ENCODE peak calls at places on chromosomes 1 and 21, in five cellular contexts. One of them, this sample, is unnamed.

GRCh38 chr1:160550572-160551034 is 27.5 kb upstream of the SLAMF6 start:
- DNase-seq in stimulated activated CD4-positive, alpha-beta T cell treated with anti-CD3 and anti-CD28 coated beads, TNF-alpha, amount 100 ng/mL, for 4 hours: peak
- DNase-seq in NCI-H2029 treated with DMSO at 0.1 percent for 48 hours: no peak
- DNase-seq in stimulated activated CD8-positive, alpha-beta memory T cell treated with anti-CD3 and anti-CD28 coated beads, Interleukin-4, amount 100 ng/mL, for 24 hours: peak
- DNase-seq in activated effector memory CD4-positive, alpha-beta T cell treated with anti-CD3 and anti-CD28 coated beads, Interleukin-2, amount 50 U/mL, for 16 hours: peak
- DNase-seq in this sample: no peak

GRCh38 chr1:40665335-40666171 is at the start of gene RIMS3:
- DNase-seq in stimulated activated CD8-positive, alpha-beta memory T cell treated with anti-CD3 and anti-CD28 coated beads, Interleukin-4, amount 100 ng/mL, for 24 hours: peak
- DNase-seq in NCI-H2029 treated with DMSO at 0.1 percent for 48 hours: peak
- DNase-seq in stimulated activated CD4-positive, alpha-beta T cell treated with anti-CD3 and anti-CD28 coated beads, TNF-alpha, amount 100 ng/mL, for 4 hours: peak
- DNase-seq in activated effector memory CD4-positive, alpha-beta T cell treated with anti-CD3 and anti-CD28 coated beads, Interleukin-2, amount 50 U/mL, for 16 hours: peak
- DNase-seq in this sample: peak

GRCh38 chr1:244865028-244865371 is 657 bp upstream of the HNRNPU start:
- DNase-seq in stimulated activated CD4-positive, alpha-beta T cell treated with anti-CD3 and anti-CD28 coated beads, TNF-alpha, amount 100 ng/mL, for 4 hours: no peak
- DNase-seq in stimulated activated CD8-positive, alpha-beta memory T cell treated with anti-CD3 and anti-CD28 coated beads, Interleukin-4, amount 100 ng/mL, for 24 hours: no peak
- DNase-seq in activated effector memory CD4-positive, alpha-beta T cell treated with anti-CD3 and anti-CD28 coated beads, Interleukin-2, amount 50 U/mL, for 16 hours: peak
- DNase-seq in NCI-H2029 treated with DMSO at 0.1 percent for 48 hours: no peak
- DNase-seq in this sample: no peak

GRCh38 chr21:45129231-45129923 is 55.0 kb downstream of the ADARB1 start:
- DNase-seq in stimulated activated CD4-positive, alpha-beta T cell treated with anti-CD3 and anti-CD28 coated beads, TNF-alpha, amount 100 ng/mL, for 4 hours: no peak
- DNase-seq in activated effector memory CD4-positive, alpha-beta T cell treated with anti-CD3 and anti-CD28 coated beads, Interleukin-2, amount 50 U/mL, for 16 hours: no peak
- DNase-seq in NCI-H2029 treated with DMSO at 0.1 percent for 48 hours: no peak
- DNase-seq in stimulated activated CD8-positive, alpha-beta memory T cell treated with anti-CD3 and anti-CD28 coated beads, Interleukin-4, amount 100 ng/mL, for 24 hours: no peak
- DNase-seq in this sample: no peak

GRCh38 chr1:226967665-226968064 is 27.6 kb downstream of the COQ8A start:
- DNase-seq in stimulated activated CD4-positive, alpha-beta T cell treated with anti-CD3 and anti-CD28 coated beads, TNF-alpha, amount 100 ng/mL, for 4 hours: no peak
- DNase-seq in stimulated activated CD8-positive, alpha-beta memory T cell treated with anti-CD3 and anti-CD28 coated beads, Interleukin-4, amount 100 ng/mL, for 24 hours: no peak
- DNase-seq in NCI-H2029 treated with DMSO at 0.1 percent for 48 hours: no peak
- DNase-seq in activated effector memory CD4-positive, alpha-beta T cell treated with anti-CD3 and anti-CD28 coated beads, Interleukin-2, amount 50 U/mL, for 16 hours: no peak
- DNase-seq in this sample: no peak

GRCh38 chr1:121444096-121444495 is 259.3 kb downstream of the SRGAP2C start:
- DNase-seq in activated effector memory CD4-positive, alpha-beta T cell treated with anti-CD3 and anti-CD28 coated beads, Interleukin-2, amount 50 U/mL, for 16 hours: no peak
- DNase-seq in NCI-H2029 treated with DMSO at 0.1 percent for 48 hours: no peak
- DNase-seq in stimulated activated CD4-positive, alpha-beta T cell treated with anti-CD3 and anti-CD28 coated beads, TNF-alpha, amount 100 ng/mL, for 4 hours: no peak
- DNase-seq in stimulated activated CD8-positive, alpha-beta memory T cell treated with anti-CD3 and anti-CD28 coated beads, Interleukin-4, amount 100 ng/mL, for 24 hours: no peak
- DNase-seq in this sample: no peak

GRCh38 chr1:221309711-221310110 is 430.5 kb downstream of the HLX start:
- DNase-seq in stimulated activated CD8-positive, alpha-beta memory T cell treated with anti-CD3 and anti-CD28 coated beads, Interleukin-4, amount 100 ng/mL, for 24 hours: no peak
- DNase-seq in activated effector memory CD4-positive, alpha-beta T cell treated with anti-CD3 and anti-CD28 coated beads, Interleukin-2, amount 50 U/mL, for 16 hours: no peak
- DNase-seq in stimulated activated CD4-positive, alpha-beta T cell treated with anti-CD3 and anti-CD28 coated beads, TNF-alpha, amount 100 ng/mL, for 4 hours: no peak
- DNase-seq in NCI-H2029 treated with DMSO at 0.1 percent for 48 hours: peak
- DNase-seq in this sample: no peak

GRCh38 chr21:33939224-33939623 is 23.6 kb upstream of the ATP5PO start:
- DNase-seq in activated effector memory CD4-positive, alpha-beta T cell treated with anti-CD3 and anti-CD28 coated beads, Interleukin-2, amount 50 U/mL, for 16 hours: no peak
- DNase-seq in stimulated activated CD8-positive, alpha-beta memory T cell treated with anti-CD3 and anti-CD28 coated beads, Interleukin-4, amount 100 ng/mL, for 24 hours: no peak
- DNase-seq in stimulated activated CD4-positive, alpha-beta T cell treated with anti-CD3 and anti-CD28 coated beads, TNF-alpha, amount 100 ng/mL, for 4 hours: no peak
- DNase-seq in NCI-H2029 treated with DMSO at 0.1 percent for 48 hours: no peak
- DNase-seq in this sample: no peak

GRCh38 chr1:56777972-56778371 is 41.2 kb downstream of the FYB2 start:
- DNase-seq in stimulated activated CD4-positive, alpha-beta T cell treated with anti-CD3 and anti-CD28 coated beads, TNF-alpha, amount 100 ng/mL, for 4 hours: no peak
- DNase-seq in stimulated activated CD8-positive, alpha-beta memory T cell treated with anti-CD3 and anti-CD28 coated beads, Interleukin-4, amount 100 ng/mL, for 24 hours: no peak
- DNase-seq in NCI-H2029 treated with DMSO at 0.1 percent for 48 hours: no peak
- DNase-seq in activated effector memory CD4-positive, alpha-beta T cell treated with anti-CD3 and anti-CD28 coated beads, Interleukin-2, amount 50 U/mL, for 16 hours: no peak
- DNase-seq in this sample: no peak

GRCh38 chr1:80363689-80364475 is 1357.4 kb upstream of the ADGRL4 start:
- DNase-seq in stimulated activated CD4-positive, alpha-beta T cell treated with anti-CD3 and anti-CD28 coated beads, TNF-alpha, amount 100 ng/mL, for 4 hours: no peak
- DNase-seq in stimulated activated CD8-positive, alpha-beta memory T cell treated with anti-CD3 and anti-CD28 coated beads, Interleukin-4, amount 100 ng/mL, for 24 hours: no peak
- DNase-seq in activated effector memory CD4-positive, alpha-beta T cell treated with anti-CD3 and anti-CD28 coated beads, Interleukin-2, amount 50 U/mL, for 16 hours: no peak
- DNase-seq in NCI-H2029 treated with DMSO at 0.1 percent for 48 hours: no peak
- DNase-seq in this sample: no peak

GRCh38 chr21:43905726-43906455 is 40.9 kb downstream of the AGPAT3 start:
- DNase-seq in NCI-H2029 treated with DMSO at 0.1 percent for 48 hours: no peak
- DNase-seq in stimulated activated CD4-positive, alpha-beta T cell treated with anti-CD3 and anti-CD28 coated beads, TNF-alpha, amount 100 ng/mL, for 4 hours: no peak
- DNase-seq in activated effector memory CD4-positive, alpha-beta T cell treated with anti-CD3 and anti-CD28 coated beads, Interleukin-2, amount 50 U/mL, for 16 hours: peak
- DNase-seq in stimulated activated CD8-positive, alpha-beta memory T cell treated with anti-CD3 and anti-CD28 coated beads, Interleukin-4, amount 100 ng/mL, for 24 hours: no peak
- DNase-seq in this sample: no peak

GRCh38 chr1:1537626-1538250 is 2.7 kb downstream of the TMEM240 start:
- DNase-seq in stimulated activated CD8-positive, alpha-beta memory T cell treated with anti-CD3 and anti-CD28 coated beads, Interleukin-4, amount 100 ng/mL, for 24 hours: no peak
- DNase-seq in NCI-H2029 treated with DMSO at 0.1 percent for 48 hours: no peak
- DNase-seq in stimulated activated CD4-positive, alpha-beta T cell treated with anti-CD3 and anti-CD28 coated beads, TNF-alpha, amount 100 ng/mL, for 4 hours: no peak
- DNase-seq in activated effector memory CD4-positive, alpha-beta T cell treated with anti-CD3 and anti-CD28 coated beads, Interleukin-2, amount 50 U/mL, for 16 hours: no peak
- DNase-seq in this sample: no peak

GRCh38 chr1:24294228-24294672 is 24.9 kb upstream of the GRHL3 start:
- DNase-seq in NCI-H2029 treated with DMSO at 0.1 percent for 48 hours: no peak
- DNase-seq in activated effector memory CD4-positive, alpha-beta T cell treated with anti-CD3 and anti-CD28 coated beads, Interleukin-2, amount 50 U/mL, for 16 hours: no peak
- DNase-seq in stimulated activated CD8-positive, alpha-beta memory T cell treated with anti-CD3 and anti-CD28 coated beads, Interleukin-4, amount 100 ng/mL, for 24 hours: no peak
- DNase-seq in stimulated activated CD4-positive, alpha-beta T cell treated with anti-CD3 and anti-CD28 coated beads, TNF-alpha, amount 100 ng/mL, for 4 hours: no peak
- DNase-seq in this sample: no peak

GRCh38 chr1:40045182-40045581 is 4.7 kb downstream of the CAP1 start:
- DNase-seq in NCI-H2029 treated with DMSO at 0.1 percent for 48 hours: no peak
- DNase-seq in stimulated activated CD8-positive, alpha-beta memory T cell treated with anti-CD3 and anti-CD28 coated beads, Interleukin-4, amount 100 ng/mL, for 24 hours: no peak
- DNase-seq in stimulated activated CD4-positive, alpha-beta T cell treated with anti-CD3 and anti-CD28 coated beads, TNF-alpha, amount 100 ng/mL, for 4 hours: no peak
- DNase-seq in activated effector memory CD4-positive, alpha-beta T cell treated with anti-CD3 and anti-CD28 coated beads, Interleukin-2, amount 50 U/mL, for 16 hours: no peak
- DNase-seq in this sample: no peak

GRCh38 chr1:201095581-201096531 is 16.4 kb downstream of the CACNA1S start:
- DNase-seq in stimulated activated CD8-positive, alpha-beta memory T cell treated with anti-CD3 and anti-CD28 coated beads, Interleukin-4, amount 100 ng/mL, for 24 hours: no peak
- DNase-seq in activated effector memory CD4-positive, alpha-beta T cell treated with anti-CD3 and anti-CD28 coated beads, Interleukin-2, amount 50 U/mL, for 16 hours: no peak
- DNase-seq in stimulated activated CD4-positive, alpha-beta T cell treated with anti-CD3 and anti-CD28 coated beads, TNF-alpha, amount 100 ng/mL, for 4 hours: no peak
- DNase-seq in NCI-H2029 treated with DMSO at 0.1 percent for 48 hours: no peak
- DNase-seq in this sample: no peak

GRCh38 chr1:82269466-82269865 is 468.7 kb downstream of the ADGRL2 start:
- DNase-seq in stimulated activated CD4-positive, alpha-beta T cell treated with anti-CD3 and anti-CD28 coated beads, TNF-alpha, amount 100 ng/mL, for 4 hours: no peak
- DNase-seq in activated effector memory CD4-positive, alpha-beta T cell treated with anti-CD3 and anti-CD28 coated beads, Interleukin-2, amount 50 U/mL, for 16 hours: no peak
- DNase-seq in NCI-H2029 treated with DMSO at 0.1 percent for 48 hours: no peak
- DNase-seq in stimulated activated CD8-positive, alpha-beta memory T cell treated with anti-CD3 and anti-CD28 coated beads, Interleukin-4, amount 100 ng/mL, for 24 hours: no peak
- DNase-seq in this sample: no peak

GRCh38 chr1:114719424-114719787 is 2.8 kb upstream of the NRAS start:
- DNase-seq in activated effector memory CD4-positive, alpha-beta T cell treated with anti-CD3 and anti-CD28 coated beads, Interleukin-2, amount 50 U/mL, for 16 hours: no peak
- DNase-seq in stimulated activated CD8-positive, alpha-beta memory T cell treated with anti-CD3 and anti-CD28 coated beads, Interleukin-4, amount 100 ng/mL, for 24 hours: no peak
- DNase-seq in NCI-H2029 treated with DMSO at 0.1 percent for 48 hours: no peak
- DNase-seq in stimulated activated CD4-positive, alpha-beta T cell treated with anti-CD3 and anti-CD28 coated beads, TNF-alpha, amount 100 ng/mL, for 4 hours: no peak
- DNase-seq in this sample: no peak

GRCh38 chr1:64162804-64163203 is 40.6 kb upstream of the UBE2U start:
- DNase-seq in activated effector memory CD4-positive, alpha-beta T cell treated with anti-CD3 and anti-CD28 coated beads, Interleukin-2, amount 50 U/mL, for 16 hours: no peak
- DNase-seq in stimulated activated CD4-positive, alpha-beta T cell treated with anti-CD3 and anti-CD28 coated beads, TNF-alpha, amount 100 ng/mL, for 4 hours: no peak
- DNase-seq in stimulated activated CD8-positive, alpha-beta memory T cell treated with anti-CD3 and anti-CD28 coated beads, Interleukin-4, amount 100 ng/mL, for 24 hours: no peak
- DNase-seq in NCI-H2029 treated with DMSO at 0.1 percent for 48 hours: no peak
- DNase-seq in this sample: no peak

GRCh38 chr1:228646717-228647522 is 88.4 kb upstream of the RHOU start:
- DNase-seq in stimulated activated CD4-positive, alpha-beta T cell treated with anti-CD3 and anti-CD28 coated beads, TNF-alpha, amount 100 ng/mL, for 4 hours: no peak
- DNase-seq in stimulated activated CD8-positive, alpha-beta memory T cell treated with anti-CD3 and anti-CD28 coated beads, Interleukin-4, amount 100 ng/mL, for 24 hours: no peak
- DNase-seq in NCI-H2029 treated with DMSO at 0.1 percent for 48 hours: peak
- DNase-seq in activated effector memory CD4-positive, alpha-beta T cell treated with anti-CD3 and anti-CD28 coated beads, Interleukin-2, amount 50 U/mL, for 16 hours: peak
- DNase-seq in this sample: no peak

GRCh38 chr1:183734600-183735036 is 70.3 kb upstream of the RGL1 start:
- DNase-seq in stimulated activated CD8-positive, alpha-beta memory T cell treated with anti-CD3 and anti-CD28 coated beads, Interleukin-4, amount 100 ng/mL, for 24 hours: no peak
- DNase-seq in NCI-H2029 treated with DMSO at 0.1 percent for 48 hours: no peak
- DNase-seq in stimulated activated CD4-positive, alpha-beta T cell treated with anti-CD3 and anti-CD28 coated beads, TNF-alpha, amount 100 ng/mL, for 4 hours: no peak
- DNase-seq in activated effector memory CD4-positive, alpha-beta T cell treated with anti-CD3 and anti-CD28 coated beads, Interleukin-2, amount 50 U/mL, for 16 hours: no peak
- DNase-seq in this sample: no peak

GRCh38 chr1:165598676-165599059 is 32.4 kb upstream of the MGST3 start:
- DNase-seq in stimulated activated CD8-positive, alpha-beta memory T cell treated with anti-CD3 and anti-CD28 coated beads, Interleukin-4, amount 100 ng/mL, for 24 hours: no peak
- DNase-seq in NCI-H2029 treated with DMSO at 0.1 percent for 48 hours: peak
- DNase-seq in activated effector memory CD4-positive, alpha-beta T cell treated with anti-CD3 and anti-CD28 coated beads, Interleukin-2, amount 50 U/mL, for 16 hours: no peak
- DNase-seq in stimulated activated CD4-positive, alpha-beta T cell treated with anti-CD3 and anti-CD28 coated beads, TNF-alpha, amount 100 ng/mL, for 4 hours: no peak
- DNase-seq in this sample: no peak

GRCh38 chr1:3070654-3071506 is 1.9 kb downstream of the PRDM16 start:
- DNase-seq in NCI-H2029 treated with DMSO at 0.1 percent for 48 hours: no peak
- DNase-seq in activated effector memory CD4-positive, alpha-beta T cell treated with anti-CD3 and anti-CD28 coated beads, Interleukin-2, amount 50 U/mL, for 16 hours: no peak
- DNase-seq in stimulated activated CD8-positive, alpha-beta memory T cell treated with anti-CD3 and anti-CD28 coated beads, Interleukin-4, amount 100 ng/mL, for 24 hours: no peak
- DNase-seq in stimulated activated CD4-positive, alpha-beta T cell treated with anti-CD3 and anti-CD28 coated beads, TNF-alpha, amount 100 ng/mL, for 4 hours: no peak
- DNase-seq in this sample: no peak

GRCh38 chr1:155968670-155969069 is 9.7 kb downstream of the ARHGEF2 start:
- DNase-seq in stimulated activated CD8-positive, alpha-beta memory T cell treated with anti-CD3 and anti-CD28 coated beads, Interleukin-4, amount 100 ng/mL, for 24 hours: no peak
- DNase-seq in stimulated activated CD4-positive, alpha-beta T cell treated with anti-CD3 and anti-CD28 coated beads, TNF-alpha, amount 100 ng/mL, for 4 hours: no peak
- DNase-seq in activated effector memory CD4-positive, alpha-beta T cell treated with anti-CD3 and anti-CD28 coated beads, Interleukin-2, amount 50 U/mL, for 16 hours: no peak
- DNase-seq in NCI-H2029 treated with DMSO at 0.1 percent for 48 hours: no peak
- DNase-seq in this sample: no peak

GRCh38 chr1:82059931-82060330 is 259.2 kb downstream of the ADGRL2 start:
- DNase-seq in stimulated activated CD4-positive, alpha-beta T cell treated with anti-CD3 and anti-CD28 coated beads, TNF-alpha, amount 100 ng/mL, for 4 hours: no peak
- DNase-seq in activated effector memory CD4-positive, alpha-beta T cell treated with anti-CD3 and anti-CD28 coated beads, Interleukin-2, amount 50 U/mL, for 16 hours: no peak
- DNase-seq in stimulated activated CD8-positive, alpha-beta memory T cell treated with anti-CD3 and anti-CD28 coated beads, Interleukin-4, amount 100 ng/mL, for 24 hours: no peak
- DNase-seq in NCI-H2029 treated with DMSO at 0.1 percent for 48 hours: no peak
- DNase-seq in this sample: no peak

GRCh38 chr21:44647222-44647552 is 973 bp downstream of the KRTAP10-11 start:
- DNase-seq in stimulated activated CD4-positive, alpha-beta T cell treated with anti-CD3 and anti-CD28 coated beads, TNF-alpha, amount 100 ng/mL, for 4 hours: no peak
- DNase-seq in activated effector memory CD4-positive, alpha-beta T cell treated with anti-CD3 and anti-CD28 coated beads, Interleukin-2, amount 50 U/mL, for 16 hours: no peak
- DNase-seq in stimulated activated CD8-positive, alpha-beta memory T cell treated with anti-CD3 and anti-CD28 coated beads, Interleukin-4, amount 100 ng/mL, for 24 hours: no peak
- DNase-seq in NCI-H2029 treated with DMSO at 0.1 percent for 48 hours: no peak
- DNase-seq in this sample: no peak

GRCh38 chr1:207072241-207072640 is 16.4 kb upstream of the C4BPB start:
- DNase-seq in activated effector memory CD4-positive, alpha-beta T cell treated with anti-CD3 and anti-CD28 coated beads, Interleukin-2, amount 50 U/mL, for 16 hours: no peak
- DNase-seq in stimulated activated CD4-positive, alpha-beta T cell treated with anti-CD3 and anti-CD28 coated beads, TNF-alpha, amount 100 ng/mL, for 4 hours: no peak
- DNase-seq in stimulated activated CD8-positive, alpha-beta memory T cell treated with anti-CD3 and anti-CD28 coated beads, Interleukin-4, amount 100 ng/mL, for 24 hours: no peak
- DNase-seq in NCI-H2029 treated with DMSO at 0.1 percent for 48 hours: no peak
- DNase-seq in this sample: no peak

GRCh38 chr1:177307771-177308170 is 137.0 kb downstream of the BRINP2 start:
- DNase-seq in stimulated activated CD4-positive, alpha-beta T cell treated with anti-CD3 and anti-CD28 coated beads, TNF-alpha, amount 100 ng/mL, for 4 hours: no peak
- DNase-seq in activated effector memory CD4-positive, alpha-beta T cell treated with anti-CD3 and anti-CD28 coated beads, Interleukin-2, amount 50 U/mL, for 16 hours: no peak
- DNase-seq in NCI-H2029 treated with DMSO at 0.1 percent for 48 hours: no peak
- DNase-seq in stimulated activated CD8-positive, alpha-beta memory T cell treated with anti-CD3 and anti-CD28 coated beads, Interleukin-4, amount 100 ng/mL, for 24 hours: no peak
- DNase-seq in this sample: no peak

This sample was measured in mesenteric fat pad.